ENCODE peak calls at places on chromosomes 2 and 18, in eight cellular contexts. K is aorta, F is fibroblast of lung, N is body of pancreas, Y is uterus, X is IMR-90, A is heart right ventricle, J is brain microvascular endothelial cell. U is an unnamed sample.

GRCh38 chr18:814300-815084 is 2.5 kb upstream of the YES1 start:
- DNase-seq in X (no peak), N (no peak), A (no peak), F (no peak), K (no peak), Y (no peak), J (no peak), U (no peak)

GRCh38 chr2:163466583-163466982 is 269.2 kb downstream of the FIGN start:
- DNase-seq in X (no peak), K (no peak), J (no peak), F (peak; percentile 5), N (no peak), Y (no peak), A (no peak), U (no peak)

GRCh38 chr2:100470898-100471514 is 724 bp downstream of the NMS start:
- DNase-seq in A (no peak), K (peak; percentile 77), F (peak; percentile 5), J (peak; percentile 3), Y (no peak), X (peak; percentile 7), N (no peak), U (no peak)

GRCh38 chr18:2893676-2894075 is 46.9 kb downstream of the EMILIN2 start:
- DNase-seq in F (no peak), N (no peak), J (no peak), A (no peak), Y (no peak), X (no peak), K (no peak), U (no peak)

GRCh38 chr2:71048096-71048495 is 20.4 kb upstream of the NAGK start:
- DNase-seq in J (no peak), F (no peak), A (no peak), K (no peak), N (no peak), Y (no peak), X (no peak), U (no peak)

GRCh38 chr18:22169011-22169888 is at the start of gene GATA6:
- DNase-seq in F (peak; percentile 94), N (peak; percentile 97), J (peak; percentile 92), K (peak; percentile 96), Y (peak; percentile 95), A (peak; percentile 90), X (peak; percentile 91), U (peak; percentile 57)

GRCh38 chr2:11286749-11287148 is 57.7 kb downstream of the ROCK2 start:
- DNase-seq in A (peak; percentile 19), X (peak; percentile 72), K (no peak), F (peak; percentile 52), J (peak; percentile 39), Y (no peak), N (no peak), U (no peak)

GRCh38 chr2:130327703-130328527 is 14.8 kb upstream of the IMP4 start:
- DNase-seq in Y (no peak), F (peak; percentile 84), A (no peak), X (peak; percentile 71), K (no peak), N (no peak), J (peak; percentile 78), U (peak; percentile 41)

GRCh38 chr2:26077291-26077690 is 43.4 kb downstream of the RAB10 start:
- DNase-seq in J (no peak), N (no peak), A (no peak), X (no peak), F (no peak), K (no peak), Y (no peak), U (no peak)

GRCh38 chr2:190766174-190766572 is 114.4 kb upstream of the GLS start:
- DNase-seq in X (no peak), A (no peak), N (no peak), J (no peak), Y (no peak), F (no peak), K (no peak), U (no peak)

GRCh38 chr18:31591113-31591512 is 564 bp upstream of the TTR start:
- DNase-seq in Y (no peak), A (no peak), X (no peak), N (no peak), K (no peak), F (no peak), J (no peak), U (no peak)

GRCh38 chr18:79518683-79519128 is 123.0 kb downstream of the NFATC1 start:
- DNase-seq in X (no peak), A (no peak), F (no peak), Y (no peak), N (peak; percentile 5), K (peak; percentile 56), J (no peak), U (no peak)

GRCh38 chr18:79518028-79518682 is 122.4 kb downstream of the NFATC1 start:
- DNase-seq in F (no peak), J (no peak), Y (no peak), K (peak; percentile 67), X (no peak), N (no peak), A (peak; percentile 2), U (no peak)

GRCh38 chr18:79520473-79521390 is 125.0 kb downstream of the NFATC1 start:
- DNase-seq in Y (no peak), J (no peak), N (peak; percentile 4), X (no peak), F (no peak), K (no peak), A (no peak), U (no peak)

GRCh38 chr18:79521806-79522205 is 126.1 kb downstream of the NFATC1 start:
- DNase-seq in F (no peak), A (no peak), J (no peak), N (no peak), K (no peak), Y (no peak), X (no peak), U (no peak)

DNA sequence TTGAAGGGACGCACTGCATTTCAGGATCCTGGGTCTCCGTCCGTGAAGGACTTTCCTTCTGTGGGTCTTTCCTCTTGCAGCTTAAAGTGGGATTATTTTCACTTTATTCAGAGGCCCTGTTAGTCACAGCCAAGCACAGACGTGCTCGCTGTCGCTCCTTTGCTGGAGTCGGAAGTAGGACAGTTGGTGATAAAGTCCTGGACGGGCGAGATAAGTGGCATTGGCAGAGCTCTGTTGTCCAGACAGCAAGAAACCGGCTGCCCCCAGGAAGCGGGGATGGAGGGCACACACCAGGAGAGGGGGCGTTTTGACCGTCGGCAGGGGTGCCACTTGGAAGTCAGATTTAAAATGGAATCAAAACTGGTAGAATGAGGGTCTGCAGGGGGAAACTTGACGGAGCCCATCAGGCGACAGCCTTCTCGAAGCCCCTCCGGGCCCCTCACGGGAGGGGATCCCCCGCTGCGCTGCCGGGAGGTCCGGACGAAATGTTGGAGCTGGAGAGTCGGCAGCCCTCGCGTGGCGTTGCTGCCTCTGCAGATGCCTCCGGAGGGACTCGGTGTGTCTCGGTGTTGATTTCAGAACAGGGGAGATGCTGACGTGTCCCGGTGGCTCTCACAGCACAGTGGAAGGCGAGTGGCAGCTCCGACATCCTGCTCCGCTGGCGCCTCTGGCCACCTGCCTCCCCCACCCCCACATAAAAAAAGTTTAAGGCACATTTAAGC is 124.2 kb downstream of the NFATC1 start:
- DNase-seq in N (peak; percentile 4), X (peak; percentile 38), A (peak; percentile 4), F (peak; percentile 45), J (no peak), K (peak; percentile 70), Y (no peak), U (no peak)
- H3K4me3 ChIP-seq in N (no peak overlapping the region), X (no peak overlapping the region), A (peak overlapping the region; percentile 22), F (no peak overlapping the region), J (no peak overlapping the region), K (no peak overlapping the region), Y (no peak overlapping the region), U (no peak overlapping the region)

DNA sequence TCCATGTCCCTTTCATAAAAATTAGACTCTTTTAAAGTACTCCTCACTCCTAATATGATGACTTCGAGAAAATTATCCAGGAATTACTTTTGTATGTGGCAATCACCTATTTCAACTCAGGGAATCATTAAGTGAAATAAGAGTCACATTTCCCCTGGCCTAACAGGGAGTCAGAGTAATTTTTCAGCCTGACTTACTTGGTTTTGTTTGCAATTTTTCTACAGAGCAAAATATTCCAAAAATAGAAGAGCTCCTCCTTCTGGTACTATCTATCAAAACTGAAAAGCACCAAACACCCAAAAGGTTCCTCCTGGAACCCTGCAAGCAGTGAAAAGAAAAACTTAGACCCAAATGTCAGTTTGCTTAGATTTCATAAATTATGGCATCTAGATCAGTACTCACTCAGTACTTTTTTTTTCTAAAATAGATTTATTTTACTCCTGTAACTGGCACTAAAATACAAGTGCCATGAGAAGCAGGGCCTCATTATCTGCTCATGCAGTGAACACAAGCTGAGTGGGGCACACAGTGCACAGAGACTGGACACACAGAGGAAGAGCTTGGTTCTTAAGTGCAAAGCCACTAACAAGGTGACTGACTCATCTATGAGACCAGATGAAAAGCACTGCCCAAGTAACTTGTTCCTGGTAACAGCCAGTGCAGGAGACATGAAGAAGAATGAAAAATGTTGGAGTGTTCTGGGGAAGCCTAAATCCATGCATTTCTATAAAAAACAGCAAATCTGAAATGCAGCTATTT is 28.7 kb downstream of the ACAA2 start:
- DNase-seq in F (peak; percentile 11), Y (no peak), X (peak; percentile 18), J (no peak), N (no peak), A (no peak), K (no peak), U (no peak)
- H3K36me3 ChIP-seq in F (no peaks in the 10 kb centered on the region), Y (no peaks in the 10 kb centered on the region), X (peaks cover 21% of the 10 kb centered on the region), J (no peaks in the 10 kb centered on the region), N (peaks cover 5% of the 10 kb centered on the region), A (peaks cover 33% of the 10 kb centered on the region), K (peaks cover 6% of the 10 kb centered on the region), U (no peaks in the 10 kb centered on the region)

GRCh38 chr2:85790499-85790898 is 36.7 kb downstream of the ATOH8 start:
- DNase-seq in F (no peak), A (no peak), Y (no peak), K (peak; percentile 73), N (no peak), J (no peak), X (no peak), U (no peak)
- H3K27me3 ChIP-seq in F (no peaks in the 10 kb centered on the region), A (no peaks in the 10 kb centered on the region), Y (no peaks in the 10 kb centered on the region), K (no peaks in the 10 kb centered on the region), N (no peaks in the 10 kb centered on the region), J (no peaks in the 10 kb centered on the region), X (no peaks in the 10 kb centered on the region), U (peaks cover 10% of the 10 kb centered on the region)

DNA sequence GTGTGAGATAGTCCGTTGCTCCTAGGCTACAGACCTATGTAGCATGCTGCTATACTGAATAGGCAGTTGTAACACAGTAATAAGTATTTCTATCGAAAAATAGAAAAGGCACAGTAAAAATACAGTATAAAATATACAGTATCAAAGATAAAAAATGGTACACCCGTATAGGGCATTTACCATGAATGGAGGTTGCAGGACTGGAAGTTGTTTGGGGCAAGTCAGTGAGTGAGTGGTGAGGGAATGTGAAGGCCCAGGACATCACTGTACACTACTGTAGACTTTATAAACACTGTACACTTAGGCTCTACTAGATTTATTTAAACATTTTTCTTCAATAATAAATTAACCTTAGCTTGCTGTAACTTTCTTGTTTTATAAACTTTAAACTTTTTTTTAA is 3.5 kb downstream of the MAP3K20 start:
- DNase-seq in F (no peak), Y (no peak), K (no peak), A (no peak), N (no peak), J (no peak), X (peak; percentile 70), U (no peak)
- H3K4me3 ChIP-seq in F (no peak overlapping the region), Y (no peak overlapping the region), K (no peak overlapping the region), A (no peak overlapping the region), N (no peak overlapping the region), J (no peak overlapping the region), X (no peak overlapping the region), U (no peak overlapping the region)